ENCODE peak calls at places on chromosome 14, in four cellular contexts. E is pancreas; Q is CD8-positive, alpha-beta T cell; G is transverse colon. C is an unnamed sample. For H3K9me3, the result is how much of the 10 kb centered on the place peaks cover.

GRCh38 chr14:65824285-65824977 is 411.9 kb downstream of the FUT8 start:
- DNase-seq in Q (peak), E (peak), G (peak), C (peak)

GRCh38 chr14:75126121-75126544 is 715 bp downstream of the NEK9 start:
- DNase-seq in E (no peak), G (no peak), Q (no peak), C (no peak)

GRCh38 chr14:105537580-105538474 is 11.4 kb downstream of the TMEM121 start:
- DNase-seq in Q (peak), G (peak), E (peak), C (peak)

GRCh38 chr14:59126714-59127436 is 61.6 kb upstream of the DAAM1 start:
- DNase-seq in E (peak), Q (peak), G (no peak), C (no peak)

GRCh38 chr14:75040497-75040896 is 10.8 kb downstream of the MLH3 start:
- DNase-seq in Q (no peak), E (no peak), G (no peak), C (no peak)

GRCh38 chr14:76919811-76920571 is 93.8 kb downstream of the LRRC74A start:
- DNase-seq in Q (peak), E (peak), G (peak), C (no peak)

GRCh38 chr14:30227871-30228270 is 300.2 kb upstream of the PRKD1 start:
- DNase-seq in G (no peak), E (no peak), Q (no peak), C (no peak)

GRCh38 chr14:72433511-72433910 is 460.4 kb downstream of the DPF3 start:
- DNase-seq in G (no peak), Q (no peak), E (no peak), C (no peak)

GRCh38 chr14:58752782-58753181 is 115.0 kb downstream of the DACT1 start:
- DNase-seq in G (peak), E (peak), Q (no peak), C (peak)

GRCh38 chr14:93281937-93282336 is 50.9 kb downstream of the BTBD7 start:
- DNase-seq in E (no peak), G (no peak), Q (no peak), C (no peak)

GRCh38 chr14:65373011-65373670 is 39.4 kb upstream of the FUT8 start:
- DNase-seq in G (no peak), E (no peak), Q (no peak), C (no peak)

GRCh38 chr14:74259513-74259912 is 20.3 kb downstream of the VSX2 start:
- DNase-seq in G (no peak), Q (no peak), E (no peak), C (no peak)

GRCh38 chr14:101110729-101111619 is 207.5 kb upstream of the RTL1 start:
- DNase-seq in G (no peak), Q (no peak), E (no peak), C (peak)

GRCh38 chr14:98404811-98405210 is 867.2 kb downstream of the BCL11B start:
- DNase-seq in Q (no peak), G (no peak), E (no peak), C (no peak)

GRCh38 chr14:56135001-56135400 is 16.8 kb downstream of the PELI2 start:
- DNase-seq in Q (no peak), G (no peak), E (peak), C (no peak)

GRCh38 chr14:55116246-55117030 is 12.6 kb upstream of the LGALS3 start:
- DNase-seq in E (peak), G (peak), Q (no peak), C (no peak)

GRCh38 chr14:53791116-53791515 is 165.5 kb downstream of the BMP4 start:
- DNase-seq in Q (no peak), E (no peak), G (no peak), C (no peak)

GRCh38 chr14:32384464-32384863 is 55.4 kb downstream of the AKAP6 start:
- DNase-seq in G (no peak), Q (no peak), E (no peak), C (no peak)

GRCh38 chr14:32379447-32379846 is 50.3 kb downstream of the AKAP6 start:
- DNase-seq in Q (no peak), G (no peak), E (no peak), C (no peak)

GRCh38 chr14:32383337-32384009 is 54.4 kb downstream of the AKAP6 start:
- DNase-seq in Q (no peak), E (no peak), G (no peak), C (no peak)

GRCh38 chr14:32381869-32382268 is 52.8 kb downstream of the AKAP6 start:
- DNase-seq in G (no peak), E (no peak), Q (no peak), C (no peak)

DNA sequence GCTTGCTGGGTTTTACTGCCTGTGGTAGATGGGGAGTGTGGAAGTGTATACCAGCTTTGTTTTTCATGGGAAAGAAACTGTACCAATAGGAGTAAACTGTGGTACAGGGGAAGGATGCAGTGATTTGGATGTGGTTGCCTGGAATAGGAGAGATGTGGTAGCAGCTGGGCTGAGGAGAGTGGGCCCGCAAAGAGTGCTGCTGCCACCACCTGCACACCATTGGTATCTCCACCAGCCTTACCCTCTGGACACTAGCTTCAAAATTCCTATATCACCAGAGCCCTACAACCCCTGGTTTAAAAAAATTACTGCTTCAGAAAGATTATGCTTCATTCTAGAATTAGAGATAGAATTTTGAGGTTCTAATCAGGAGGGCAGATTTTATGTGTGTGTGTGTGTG is 53.6 kb downstream of the AKAP6 start:
- DNase-seq in Q (no peak), G (no peak), E (no peak), C (no peak)
- TF ChIP-seq CTCF in Q (no peak), G (peak), E (no peak), C (no peak)

GRCh38 chr14:91021991-91022621 is 38.3 kb downstream of the RPS6KA5 start:
- DNase-seq in Q (no peak), G (no peak), E (no peak), C (no peak)

GRCh38 chr14:91018465-91018864 is 42.0 kb downstream of the RPS6KA5 start:
- DNase-seq in E (no peak), Q (no peak), G (no peak), C (no peak)

GRCh38 chr14:91019673-91020072 is 40.8 kb downstream of the RPS6KA5 start:
- DNase-seq in G (no peak), E (no peak), Q (no peak), C (no peak)

GRCh38 chr14:91017011-91017410 is 43.4 kb downstream of the RPS6KA5 start:
- DNase-seq in E (no peak), Q (no peak), G (no peak), C (no peak)

GRCh38 chr14:91021115-91021514 is 39.3 kb downstream of the RPS6KA5 start:
- DNase-seq in G (no peak), E (no peak), Q (no peak), C (no peak)
- H3K9me3 ChIP-seq in G (under half), E (under half), Q (under half), C (under half)

GRCh38 chr14:103155826-103156394 is 32.6 kb downstream of the TNFAIP2 start:
- DNase-seq in G (no peak), Q (no peak), E (no peak), C (no peak)

GRCh38 chr14:103160321-103161053 is 37.2 kb downstream of the TNFAIP2 start:
- DNase-seq in E (no peak), Q (peak), G (no peak), C (no peak)

GRCh38 chr14:103156733-103157411 is 33.6 kb downstream of the TNFAIP2 start:
- DNase-seq in Q (no peak), E (no peak), G (no peak), C (no peak)

GRCh38 chr14:103158688-103159087 is 35.4 kb downstream of the TNFAIP2 start:
- DNase-seq in Q (no peak), E (no peak), G (no peak), C (no peak)

GRCh38 chr14:103157969-103158368 is 34.7 kb downstream of the TNFAIP2 start:
- DNase-seq in G (no peak), E (no peak), Q (no peak), C (no peak)
- H3K27ac ChIP-seq in G (no peak), E (no peak), Q (no peak), C (no peak)

GRCh38 chr14:95935228-95935822 is 58.7 kb downstream of the TUNAR start:
- DNase-seq in Q (no peak), E (peak), G (no peak), C (no peak)
- TF ChIP-seq CTCF in Q (no peak), E (no peak), G (no peak), C (no peak)

GRCh38 chr14:25945746-25946145 is 652.1 kb downstream of the NOVA1 start:
- DNase-seq in Q (no peak), E (no peak), G (no peak), C (no peak)
- H3K9me3 ChIP-seq in Q (under half), E (under half), G (under half), C (under half)

DNA sequence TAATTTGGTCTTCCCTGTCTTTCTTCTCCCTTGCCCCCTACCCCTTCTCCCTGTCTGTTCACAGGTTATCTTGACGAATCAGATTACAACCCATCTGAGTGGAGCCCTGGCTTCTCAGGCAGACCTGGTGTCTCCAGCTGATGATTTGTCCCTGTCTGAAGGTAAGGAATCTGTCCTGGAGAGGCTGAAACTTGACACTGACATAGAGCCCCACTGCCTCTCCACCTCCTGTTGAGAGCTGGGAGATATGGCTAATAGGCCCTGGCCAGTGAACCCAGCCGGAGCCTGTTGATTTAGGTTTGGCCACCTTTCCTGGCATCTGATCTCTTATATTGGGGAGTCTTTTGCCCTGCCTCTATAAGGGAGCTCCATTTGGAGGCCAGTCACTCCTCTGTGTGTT is 472.2 kb downstream of the RAD51B start:
- DNase-seq in Q (no peak), G (no peak), E (no peak), C (no peak)
- H3K27ac ChIP-seq in Q (no peak), G (peak), E (no peak), C (no peak)

C was measured in lung.